ENCODE peak calls at places on chromosomes 3 and 15, in four cellular contexts. C is iris pigment epithelial cell; L is iPS-NIHi11; F is stimulated activated CD8-positive, alpha-beta memory T cell treated with anti-CD3 and anti-CD28 coated beads, Interleukin-7, amount 100 ng/mL, for 1 hour. B is an unnamed sample.

GRCh38 chr3:48276856-48277641 is 36.1 kb downstream of the ZNF589 start:
- DNase-seq in C (no peak), L (no peak), F (no peak), B (no peak)

GRCh38 chr3:139020036-139020867 is 474 bp downstream of the PRR23B start:
- DNase-seq in C (no peak), L (no peak), F (no peak), B (no peak)

GRCh38 chr15:63514533-63514943 is 10.1 kb downstream of the USP3 start:
- DNase-seq in C (peak; percentile 94), L (no peak), F (no peak), B (no peak)

GRCh38 chr3:26989042-26989441 is 366.5 kb downstream of the LRRC3B start:
- DNase-seq in C (no peak), L (no peak), F (no peak), B (no peak)

GRCh38 chr15:80118956-80119355 is 33.8 kb upstream of the FAH start:
- DNase-seq in C (no peak), L (no peak), F (no peak), B (no peak)

GRCh38 chr3:108485146-108485545 is 25.2 kb downstream of the MYH15 start:
- DNase-seq in C (no peak), L (peak; percentile 49), F (no peak), B (peak; percentile 55)

GRCh38 chr3:181056276-181056675 is 66.7 kb upstream of the DNAJC19 start:
- DNase-seq in C (no peak), L (no peak), F (no peak), B (no peak)

GRCh38 chr3:171295502-171296373 is 164.5 kb downstream of the TNIK start:
- DNase-seq in C (no peak), L (no peak), F (no peak), B (no peak)

GRCh38 chr3:133996251-133996661 is 33.5 kb downstream of the SLCO2A1 start:
- DNase-seq in C (no peak), L (peak; percentile 49), F (no peak), B (no peak)

GRCh38 chr15:35979608-35980007 is 433.6 kb upstream of the DPH6 start:
- DNase-seq in C (peak; percentile 17), L (peak; percentile 38), F (no peak), B (no peak)

GRCh38 chr3:149784064-149784704 is 8.2 kb downstream of the ANKUB1 start:
- DNase-seq in C (peak; percentile 74), L (peak; percentile 23), F (no peak), B (no peak)

GRCh38 chr3:171129827-171130226 is 103.3 kb upstream of the SLC2A2 start:
- DNase-seq in C (peak; percentile 54), L (no peak), F (no peak), B (no peak)

GRCh38 chr15:90667063-90667754 is 49.9 kb upstream of the BLM start:
- DNase-seq in C (no peak), L (no peak), F (no peak), B (no peak)

GRCh38 chr3:183664913-183665381 is 29.5 kb downstream of the KLHL24 start:
- DNase-seq in C (peak; percentile 93), L (no peak), F (no peak), B (no peak)

GRCh38 chr15:100785181-100786138 is 94.2 kb upstream of the ALDH1A3 start:
- DNase-seq in C (no peak), L (no peak), F (no peak), B (peak; percentile 12)

GRCh38 chr15:63202858-63203257 is 13.5 kb downstream of the RAB8B start:
- DNase-seq in C (no peak), L (no peak), F (no peak), B (no peak)

GRCh38 chr3:173711619-173712018 is 314.1 kb downstream of the NLGN1 start:
- DNase-seq in C (no peak), L (peak; percentile 16), F (no peak), B (no peak)

GRCh38 chr15:42146551-42147430 is 9.6 kb downstream of the PLA2G4F start:
- DNase-seq in C (no peak), L (no peak), F (no peak), B (peak; percentile 65)

GRCh38 chr3:64122476-64122875 is 99.2 kb upstream of the PSMD6 start:
- DNase-seq in C (no peak), L (no peak), F (no peak), B (peak; percentile 15)

GRCh38 chr3:113746955-113747718 is at the start of gene ATP6V1A:
- DNase-seq in C (peak; percentile 9), L (peak; percentile 89), F (peak; percentile 49), B (peak; percentile 85)

GRCh38 chr3:78258798-78259197 is 1218.9 kb downstream of the ROBO2 start:
- DNase-seq in C (peak; percentile 89), L (no peak), F (no peak), B (no peak)

GRCh38 chr3:135041586-135041985 is 246.5 kb downstream of the EPHB1 start:
- DNase-seq in C (no peak), L (no peak), F (no peak), B (no peak)

GRCh38 chr3:50630394-50630793 is 13.4 kb downstream of the MAPKAPK3 start:
- DNase-seq in C (no peak), L (no peak), F (no peak), B (no peak)

GRCh38 chr3:172658344-172659245 is 52.3 kb downstream of the NCEH1 start:
- DNase-seq in C (peak; percentile 100), L (peak; percentile 49), F (no peak), B (no peak)

GRCh38 chr15:66394472-66394871 is 7.8 kb downstream of the MAP2K1 start:
- DNase-seq in C (no peak), L (no peak), F (no peak), B (no peak)

GRCh38 chr3:57261119-57261518 is 31.4 kb downstream of the ASB14 start:
- DNase-seq in C (no peak), L (no peak), F (no peak), B (no peak)

GRCh38 chr3:141065258-141065657 is 14.1 kb downstream of the SPSB4 start:
- DNase-seq in C (no peak), L (no peak), F (no peak), B (no peak)

GRCh38 chr3:46143951-46144473 is 64.1 kb downstream of the CCR1 start:
- DNase-seq in C (no peak), L (no peak), F (no peak), B (no peak)

B was measured in D341Med.